ENCODE peak calls at places on chromosomes 13 and 19, in six cellular contexts. O is GOT3; L is HCT116; Y is left ventricle myocardium inferior; D is fibroblast of lung; M is stimulated activated CD4-positive, alpha-beta T cell treated with anti-CD3 and anti-CD28 coated beads, Interleukin-12 subunit alpha, Interleukin-12 subunit beta, amount 100 ng/mL, for 24 hours. H is an unnamed sample.

GRCh38 chr13:38879278-38879677 is 111.4 kb downstream of the STOML3 start:
- DNase-seq in O (no peak), L (no peak), Y (no peak), D (peak; percentile 50), M (no peak), H (no peak)

GRCh38 chr19:42023121-42023942 is 29.3 kb upstream of the ATP1A3 start:
- DNase-seq in O (no peak), L (peak; percentile 28), Y (no peak), D (peak; percentile 11), M (no peak), H (peak; percentile 9)

GRCh38 chr13:51349016-51349415 is 9.5 kb downstream of the SERPINE3 start:
- DNase-seq in O (no peak), L (no peak), Y (no peak), D (no peak), M (no peak), H (no peak)

GRCh38 chr13:36438594-36439483 is 6.5 kb downstream of the CCNA1 start:
- DNase-seq in O (no peak), L (no peak), Y (no peak), D (no peak), M (no peak), H (no peak)

GRCh38 chr19:49930483-49931011 is 1.2 kb upstream of the NUP62 start:
- DNase-seq in O (no peak), L (peak; percentile 38), Y (peak; percentile 34), D (no peak), M (no peak), H (peak; percentile 25)

GRCh38 chr19:7312816-7313215 is 18.6 kb upstream of the INSR start:
- DNase-seq in O (no peak), L (no peak), Y (no peak), D (no peak), M (no peak), H (no peak)

GRCh38 chr19:48728882-48729645 is 9.5 kb upstream of the MAMSTR start:
- DNase-seq in O (no peak), L (no peak), Y (no peak), D (no peak), M (no peak), H (no peak)

GRCh38 chr13:97021241-97021640 is 27.0 kb upstream of the OXGR1 start:
- DNase-seq in O (no peak), L (no peak), Y (no peak), D (no peak), M (no peak), H (no peak)

GRCh38 chr13:50529154-50529882 is 314.2 kb downstream of the DLEU7 start:
- DNase-seq in O (peak; percentile 25), L (peak; percentile 65), Y (peak; percentile 89), D (peak; percentile 96), M (no peak), H (peak; percentile 69)

GRCh38 chr13:23610187-23610576 is 40.0 kb downstream of the TNFRSF19 start:
- DNase-seq in O (no peak), L (no peak), Y (peak; percentile 58), D (peak; percentile 51), M (no peak), H (no peak)

GRCh38 chr13:40221460-40222201 is 444.8 kb downstream of the FOXO1 start:
- DNase-seq in O (no peak), L (no peak), Y (no peak), D (peak; percentile 90), M (no peak), H (peak; percentile 76)

GRCh38 chr13:101942038-101942437 is 459.8 kb downstream of the FGF14 start:
- DNase-seq in O (no peak), L (no peak), Y (no peak), D (peak; percentile 20), M (no peak), H (peak; percentile 65)

GRCh38 chr19:34017024-34017423 is 155.3 kb upstream of the LSM14A start:
- DNase-seq in O (no peak), L (peak; percentile 8), Y (no peak), D (no peak), M (no peak), H (no peak)

H was measured in foreskin fibroblast.